ENCODE peak calls at places on chromosomes 4 and X, in ten cellular contexts. G is heart left ventricle, L is endothelial cell of umbilical vein, T is testis, M is brain microvascular endothelial cell, I is IMR-90, P is SK-N-SH, J is body of pancreas, F is esophagus muscularis mucosa, Z is neuronal stem cell. V is an unnamed sample. For H3K27me3, the result is how much of the 10 kb centered on the place peaks cover.

GRCh38 chr4:100696531-100696930 is 178.7 kb upstream of the EMCN start:
- DNase-seq in G (no peak), L (peak), T (no peak), M (no peak), I (no peak), P (no peak), J (no peak), F (no peak), Z (no peak), V (no peak)

GRCh38 chr4:128333309-128334006 is 45.8 kb upstream of the PGRMC2 start:
- DNase-seq in G (peak), L (no peak), T (no peak), M (no peak), I (no peak), P (no peak), J (no peak), F (no peak), Z (no peak), V (no peak)

GRCh38 chr4:76548704-76549103 is 113.7 kb downstream of the SHROOM3 start:
- DNase-seq in G (no peak), L (no peak), T (no peak), M (no peak), I (no peak), P (no peak), J (no peak), F (no peak), Z (no peak), V (no peak)

GRCh38 chr4:82989567-82990429 is 20.8 kb downstream of the LIN54 start:
- DNase-seq in G (no peak), L (peak), T (no peak), M (no peak), I (peak), P (no peak), J (no peak), F (no peak), Z (no peak), V (no peak)

GRCh38 chr4:71231073-71231752 is 107.6 kb upstream of the SLC4A4 start:
- DNase-seq in G (peak), L (no peak), T (peak), M (peak), I (peak), P (no peak), J (peak), F (no peak), Z (no peak), V (no peak)

GRCh38 chr4:147539959-147540358 is 59.1 kb downstream of the EDNRA start:
- DNase-seq in G (no peak), L (no peak), T (no peak), M (no peak), I (no peak), P (no peak), J (no peak), F (no peak), Z (no peak), V (no peak)

GRCh38 chr4:81040175-81040659 is 9.7 kb downstream of the BMP3 start:
- DNase-seq in G (no peak), L (peak), T (no peak), M (peak), I (peak), P (peak), J (no peak), F (no peak), Z (no peak), V (no peak)

GRCh38 chr4:150004481-150004880 is 73.8 kb upstream of the DCLK2 start:
- DNase-seq in G (no peak), L (peak), T (no peak), M (peak), I (peak), P (no peak), J (no peak), F (no peak), Z (no peak), V (no peak)

GRCh38 chrX:25156323-25156722 is 140.6 kb upstream of the ARX start:
- DNase-seq in G (no peak), L (no peak), T (no peak), M (peak), I (no peak), P (no peak), J (no peak), F (no peak), Z (no peak), V (no peak)

GRCh38 chr4:106495498-106495897 is 126.9 kb upstream of the GIMD1 start:
- DNase-seq in G (no peak), L (no peak), T (no peak), M (no peak), I (no peak), P (no peak), J (no peak), F (no peak), Z (no peak), V (no peak)

GRCh38 chr4:76458829-76459228 is 23.8 kb downstream of the SHROOM3 start:
- DNase-seq in G (no peak), L (no peak), T (no peak), M (no peak), I (no peak), P (no peak), J (no peak), F (no peak), Z (peak), V (no peak)

DNA sequence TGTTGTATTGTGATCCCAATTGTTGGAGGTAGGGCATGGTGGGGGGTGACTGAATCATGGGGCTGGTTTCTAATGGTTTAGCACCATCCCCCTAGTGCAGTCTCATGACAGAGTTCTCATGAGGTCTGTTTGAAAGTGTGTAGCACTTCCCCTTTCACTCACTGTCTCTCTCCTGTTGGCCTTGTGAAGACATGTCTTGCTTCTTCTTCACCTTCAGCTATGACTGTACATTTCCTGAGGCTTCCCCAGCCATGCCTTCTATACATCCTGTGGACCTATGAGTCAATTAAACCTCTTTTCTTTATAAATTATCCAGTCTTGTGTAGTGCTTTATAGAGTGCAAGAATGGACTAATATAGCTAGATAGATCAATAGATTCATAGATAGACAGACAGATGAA is 230.0 kb downstream of the MAGEE1 start:
- DNase-seq in G (no peak), L (no peak), T (no peak), M (no peak), I (no peak), P (no peak), J (no peak), F (no peak), Z (no peak), V (no peak)
- H3K27me3 ChIP-seq in G (under half), L (under half), T (under half), M (under half), I (under half), P (under half), J (under half), F (under half), Z (under half), V (under half)

DNA sequence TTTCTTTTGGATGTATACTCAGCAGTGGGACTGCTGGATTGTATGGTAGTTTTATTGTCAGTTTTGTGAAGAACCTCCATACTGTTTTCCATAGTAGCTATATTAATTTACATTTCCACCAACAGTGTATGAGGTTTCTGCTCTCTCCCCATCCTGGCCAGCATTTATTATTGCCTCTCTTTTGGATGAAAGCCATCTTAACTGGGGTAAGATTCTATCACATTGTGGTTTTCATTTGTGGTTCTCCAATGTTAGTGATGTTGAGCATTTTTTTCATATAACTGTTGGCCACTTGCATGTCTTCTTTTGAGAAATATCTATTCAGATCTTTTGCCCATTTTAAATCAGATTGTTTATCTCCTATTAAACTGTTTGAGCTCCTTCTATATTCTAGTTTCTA is 27.6 kb downstream of the QRFPR start:
- DNase-seq in G (no peak), L (no peak), T (no peak), M (no peak), I (no peak), P (no peak), J (no peak), F (no peak), Z (no peak), V (no peak)
- H3K27ac ChIP-seq in G (no peak), L (no peak), T (no peak), M (no peak), I (no peak), P (no peak), J (no peak), F (no peak), Z (no peak), V (no peak)

DNA sequence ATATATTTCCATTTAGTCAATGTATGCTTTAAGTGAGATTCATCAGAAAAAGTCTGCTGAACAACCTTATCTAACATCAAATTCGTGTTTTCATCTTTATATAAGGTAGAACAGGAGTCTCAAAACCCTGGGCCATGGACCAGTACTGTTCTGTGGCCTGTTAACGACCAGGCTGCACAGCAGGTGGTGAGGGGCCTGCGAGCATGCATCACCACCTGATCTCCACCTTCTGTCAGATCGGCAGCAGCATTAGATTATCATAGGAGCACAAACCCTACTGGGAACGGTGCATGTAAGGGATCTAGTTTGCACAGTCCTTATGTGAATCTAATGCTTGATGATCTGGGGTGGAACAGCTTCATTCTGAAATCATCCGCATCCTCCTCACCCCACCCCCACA is 3.2 kb downstream of the CTSO start:
- DNase-seq in G (no peak), L (no peak), T (no peak), M (no peak), I (no peak), P (no peak), J (no peak), F (no peak), Z (no peak), V (no peak)
- H3K27me3 ChIP-seq in G (under half), L (under half), T (under half), M (under half), I (under half), P (under half), J (under half), F (under half), Z (under half), V (under half)

GRCh38 chrX:103215768-103216085 is 819 bp downstream of the BEX4 start:
- DNase-seq in G (peak), L (peak), T (peak), M (no peak), I (no peak), P (peak), J (no peak), F (no peak), Z (peak), V (no peak)
- H3K27ac ChIP-seq in G (peak), L (no peak), T (peak), M (no peak), I (no peak), P (peak), J (peak), F (peak), Z (peak), V (no peak)

DNA sequence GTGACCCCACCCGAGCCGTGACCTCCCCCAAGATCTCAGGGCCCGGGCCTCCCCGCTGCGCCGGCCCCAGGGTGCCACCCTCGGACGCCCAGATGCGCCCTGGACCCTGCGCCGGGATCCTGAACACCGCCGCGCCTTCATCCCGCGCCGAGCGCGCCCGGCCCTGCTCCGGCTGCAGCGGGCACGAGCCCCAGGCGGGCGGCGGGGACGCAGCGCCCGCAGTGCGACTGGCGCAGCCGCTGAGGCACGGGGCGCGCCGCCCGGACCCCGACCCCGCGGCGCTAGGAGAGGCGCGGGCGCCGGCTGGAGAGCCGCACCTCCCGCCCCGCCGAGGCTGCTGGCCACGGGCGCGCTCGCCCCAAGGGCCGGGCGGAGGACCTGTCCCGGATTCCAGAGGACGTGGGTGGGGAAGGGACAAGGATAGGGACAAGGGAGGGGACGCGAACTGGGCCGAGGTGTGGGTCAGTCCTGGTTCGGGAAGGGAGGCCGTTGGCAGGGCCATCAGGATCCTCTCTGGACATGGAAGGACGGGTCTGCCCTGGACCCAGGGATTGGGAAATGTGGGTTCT is 1.2 kb downstream of the ZFYVE28 start:
- DNase-seq in G (no peak), L (peak), T (no peak), M (no peak), I (no peak), P (peak), J (no peak), F (no peak), Z (no peak), V (no peak)
- H3K27me3 ChIP-seq in G (under half), L (under half), T (under half), M (under half), I (half or more), P (under half), J (under half), F (under half), Z (under half), V (half or more)

GRCh38 chr4:101790521-101791188 is at the start of gene BANK1:
- DNase-seq in G (peak), L (peak), T (peak), M (no peak), I (peak), P (peak), J (peak), F (no peak), Z (peak), V (no peak)
- H3K27ac ChIP-seq in G (no peak), L (no peak), T (peak), M (no peak), I (no peak), P (no peak), J (peak), F (peak), Z (no peak), V (no peak)

GRCh38 chr4:186605261-186605865 is 50.0 kb upstream of the MTNR1A start:
- DNase-seq in G (no peak), L (no peak), T (no peak), M (no peak), I (no peak), P (no peak), J (no peak), F (no peak), Z (no peak), V (no peak)

GRCh38 chr4:186606593-186606992 is 51.2 kb upstream of the MTNR1A start:
- DNase-seq in G (no peak), L (no peak), T (no peak), M (peak), I (peak), P (no peak), J (no peak), F (no peak), Z (no peak), V (no peak)

GRCh38 chr4:186602978-186603377 is 47.6 kb upstream of the MTNR1A start:
- DNase-seq in G (no peak), L (no peak), T (no peak), M (no peak), I (no peak), P (no peak), J (no peak), F (peak), Z (no peak), V (no peak)

GRCh38 chr4:186607490-186607889 is 52.1 kb upstream of the MTNR1A start:
- DNase-seq in G (no peak), L (no peak), T (no peak), M (no peak), I (no peak), P (no peak), J (no peak), F (peak), Z (no peak), V (no peak)

DNA sequence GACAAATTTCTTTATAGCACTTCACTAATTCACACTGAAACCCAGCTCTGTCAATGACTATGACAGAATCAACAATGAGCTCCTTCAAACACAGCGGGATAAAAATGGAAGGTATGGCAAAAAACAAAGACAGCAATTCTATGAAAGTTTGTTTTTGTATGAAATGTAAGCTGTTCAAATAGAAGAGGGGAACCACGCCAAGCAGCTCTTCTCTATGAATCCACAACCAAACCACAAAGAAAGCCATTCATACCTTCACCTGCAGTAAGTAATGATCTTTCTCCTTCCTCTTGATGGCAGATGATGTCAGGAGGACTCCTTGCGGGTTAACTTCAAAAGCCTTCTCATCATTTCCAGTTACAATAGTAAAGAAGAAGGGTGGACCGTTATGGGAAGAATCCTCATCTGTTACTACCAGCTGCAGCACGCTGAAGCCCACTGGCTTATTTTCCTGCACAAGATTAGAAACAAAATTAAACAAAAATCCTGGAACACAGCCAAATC is 48.8 kb upstream of the MTNR1A start:
- DNase-seq in G (no peak), L (no peak), T (no peak), M (no peak), I (no peak), P (no peak), J (no peak), F (no peak), Z (no peak), V (no peak)
- H3K27me3 ChIP-seq in G (under half), L (under half), T (under half), M (under half), I (under half), P (under half), J (under half), F (under half), Z (under half), V (under half)

GRCh38 chr4:48120132-48120531 is 13.9 kb downstream of the TXK start:
- DNase-seq in G (no peak), L (no peak), T (no peak), M (no peak), I (no peak), P (no peak), J (no peak), F (no peak), Z (no peak), V (no peak)

GRCh38 chr4:48118081-48118480 is 16.0 kb downstream of the TXK start:
- DNase-seq in G (no peak), L (peak), T (no peak), M (no peak), I (no peak), P (no peak), J (no peak), F (no peak), Z (no peak), V (no peak)

GRCh38 chr4:48112017-48112667 is 21.9 kb downstream of the TXK start:
- DNase-seq in G (no peak), L (no peak), T (no peak), M (no peak), I (peak), P (no peak), J (no peak), F (no peak), Z (no peak), V (no peak)

GRCh38 chr4:48114396-48114795 is 19.7 kb downstream of the TXK start:
- DNase-seq in G (no peak), L (no peak), T (no peak), M (no peak), I (no peak), P (no peak), J (no peak), F (no peak), Z (no peak), V (no peak)

DNA sequence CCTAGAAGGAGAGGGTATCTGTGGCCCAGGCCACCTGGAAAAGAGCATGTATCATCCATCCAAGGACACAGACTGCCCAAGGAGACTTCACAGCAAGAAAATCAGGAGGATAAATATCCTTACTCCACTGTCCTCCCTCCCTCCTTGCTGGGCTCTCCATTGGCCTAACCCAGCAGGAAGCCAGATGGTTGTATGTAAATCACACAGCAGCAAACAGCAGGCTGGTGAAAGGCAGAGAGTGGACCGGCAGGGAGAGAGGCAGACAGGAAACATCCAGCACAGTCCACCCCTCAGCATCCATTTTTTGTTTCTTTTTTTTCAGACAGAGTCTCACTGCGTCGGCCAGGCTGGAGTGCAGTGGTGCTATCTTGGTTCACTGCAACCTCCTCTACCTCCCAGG is 17.5 kb downstream of the TXK start:
- DNase-seq in G (no peak), L (no peak), T (no peak), M (no peak), I (no peak), P (no peak), J (no peak), F (no peak), Z (no peak), V (no peak)
- H3K27ac ChIP-seq in G (no peak), L (no peak), T (no peak), M (no peak), I (no peak), P (no peak), J (no peak), F (no peak), Z (no peak), V (no peak)